ENCODE peak calls at places on chromosomes 4 and X, in seven cellular contexts. F is T-helper 22 cell; Y is MCF 10A; N is stimulated activated CD8-positive, alpha-beta memory T cell treated with anti-CD3 and anti-CD28 coated beads, Interleukin-7, amount 100 ng/mL, for 24 hours; U is fibroblast of pulmonary artery; W is iPS-NIHi11; Q is iPS DF 6.9. C is an unnamed sample.

GRCh38 chr4:8342651-8343050 is 73.1 kb downstream of the HTRA3 start:
- DNase-seq in F (no peak), Y (no peak), N (no peak), U (no peak), W (peak; percentile 79), Q (no peak), C (no peak)

GRCh38 chr4:173301518-173302201 is 32.5 kb downstream of the HMGB2 start:
- DNase-seq in F (no peak), Y (peak; percentile 45), N (no peak), U (peak; percentile 57), W (no peak), Q (no peak), C (no peak)

GRCh38 chrX:19040373-19040772 is 56.5 kb upstream of the PHKA2 start:
- DNase-seq in F (no peak), Y (peak; percentile 9), N (no peak), U (no peak), W (no peak), Q (no peak), C (no peak)

GRCh38 chrX:10054396-10054795 is 87.2 kb downstream of the CLDN34 start:
- DNase-seq in F (no peak), Y (peak; percentile 45), N (no peak), U (no peak), W (no peak), Q (no peak), C (no peak)

GRCh38 chr4:76641758-76642157 is 206.7 kb downstream of the SHROOM3 start:
- DNase-seq in F (no peak), Y (no peak), N (no peak), U (no peak), W (no peak), Q (no peak), C (no peak)

GRCh38 chr4:785332-786073 is 40.4 kb downstream of the CPLX1 start:
- DNase-seq in F (no peak), Y (no peak), N (no peak), U (no peak), W (peak; percentile 2), Q (no peak), C (no peak)

GRCh38 chr4:15003441-15003890 is 1.2 kb downstream of the CPEB2 start:
- DNase-seq in F (peak; percentile 43), Y (peak; percentile 34), N (peak; percentile 27), U (peak; percentile 38), W (peak; percentile 52), Q (no peak), C (no peak)

GRCh38 chr4:26420438-26420837 is 69.8 kb downstream of the CCKAR start:
- DNase-seq in F (no peak), Y (no peak), N (no peak), U (peak; percentile 33), W (no peak), Q (no peak), C (no peak)

GRCh38 chr4:24321637-24322036 is 262.7 kb downstream of the DHX15 start:
- DNase-seq in F (no peak), Y (no peak), N (no peak), U (no peak), W (peak; percentile 26), Q (peak; percentile 68), C (no peak)

C was measured in GM18507.